ENCODE peak calls at places on chromosomes 1 and 21, in eight cellular contexts. Y is Right ventricle myocardium superior, Q is EL, P is iPS-NIHi11, R is mesothelial cell of epicardium, H is GM03348, E is glutamatergic neuron, F is germinal center. G is an unnamed sample.

GRCh38 chr1:43529206-43529731 is 1.4 kb upstream of the PTPRF start:
- DNase-seq in Q (peak; percentile 89), R (peak; percentile 91), P (peak; percentile 83), H (peak; percentile 90), F (peak; percentile 82), E (peak; percentile 89), Y (peak; percentile 88), G (no peak)

GRCh38 chr1:206000641-206001339 is 2.4 kb downstream of the RAB7B start:
- DNase-seq in E (no peak), H (peak; percentile 36), Q (peak; percentile 31), F (no peak), R (no peak), P (no peak), Y (no peak), G (no peak)

GRCh38 chr1:66764994-66765578 is 12.8 kb downstream of the DYNLT5 start:
- DNase-seq in E (no peak), H (peak; percentile 62), Y (no peak), Q (peak; percentile 56), R (peak; percentile 42), P (peak; percentile 41), F (peak; percentile 30), G (no peak)

GRCh38 chr1:240652554-240652953 is 40.6 kb upstream of the GREM2 start:
- DNase-seq in P (no peak), Q (no peak), H (peak; percentile 63), E (no peak), R (no peak), Y (no peak), F (no peak), G (no peak)

GRCh38 chr1:221583481-221583880 is 158.4 kb downstream of the DUSP10 start:
- DNase-seq in H (no peak), E (no peak), Q (no peak), F (no peak), Y (no peak), R (no peak), P (no peak), G (no peak)

GRCh38 chr1:1553821-1554494 is 13.5 kb upstream of the TMEM240 start:
- DNase-seq in F (no peak), Y (no peak), P (no peak), H (no peak), E (no peak), R (no peak), Q (no peak), G (no peak)

GRCh38 chr21:46552274-46552673 is 52.6 kb downstream of the S100B start:
- DNase-seq in E (no peak), F (no peak), H (no peak), Q (no peak), Y (no peak), P (no peak), R (no peak), G (no peak)

GRCh38 chr1:216183427-216183826 is 239.8 kb downstream of the USH2A start:
- DNase-seq in F (no peak), R (no peak), P (no peak), E (no peak), Q (peak; percentile 70), H (peak; percentile 7), Y (no peak), G (no peak)

GRCh38 chr1:151946366-151946764 is 37.1 kb upstream of the THEM4 start:
- DNase-seq in H (no peak), F (no peak), Y (no peak), P (no peak), E (no peak), R (no peak), Q (no peak), G (no peak)

GRCh38 chr1:40305451-40305850 is 11.6 kb downstream of the COL9A2 start:
- DNase-seq in F (no peak), R (no peak), E (no peak), Q (peak; percentile 29), P (no peak), Y (no peak), H (no peak), G (no peak)

GRCh38 chr1:149886396-149887195 is 12.8 kb upstream of the BOLA1 start:
- DNase-seq in Y (peak; percentile 84), E (peak; percentile 60), H (peak; percentile 94), Q (peak; percentile 99), R (peak; percentile 81), F (peak; percentile 94), P (peak; percentile 81), G (peak; percentile 82)

GRCh38 chr1:29209173-29209572 is 21.6 kb downstream of the MECR start:
- DNase-seq in E (no peak), H (peak; percentile 59), P (no peak), Y (no peak), Q (peak; percentile 60), F (no peak), R (no peak), G (no peak)

GRCh38 chr1:155016231-155016831 is 13.7 kb downstream of the ZBTB7B start:
- DNase-seq in R (no peak), H (no peak), E (no peak), P (no peak), Q (no peak), Y (peak; percentile 44), F (peak; percentile 63), G (no peak)

GRCh38 chr1:90475623-90476022 is 241.5 kb downstream of the BARHL2 start:
- DNase-seq in F (no peak), H (no peak), R (no peak), Y (no peak), P (no peak), Q (no peak), E (no peak), G (no peak)

GRCh38 chr1:58206749-58207148 is 339.8 kb downstream of the OMA1 start:
- DNase-seq in P (no peak), F (no peak), Y (no peak), Q (no peak), E (no peak), H (no peak), R (no peak), G (no peak)

GRCh38 chr1:51768971-51769601 is 109.4 kb downstream of the NRDC start:
- DNase-seq in Y (no peak), Q (peak; percentile 61), P (peak; percentile 68), F (peak; percentile 48), E (no peak), H (peak; percentile 77), R (no peak), G (no peak)

GRCh38 chr1:63199666-63200065 is 122.7 kb upstream of the FOXD3 start:
- DNase-seq in H (no peak), P (no peak), E (peak; percentile 30), R (no peak), Q (no peak), Y (no peak), F (no peak), G (no peak)

GRCh38 chr1:205111354-205111753 is 10.4 kb downstream of the RBBP5 start:
- DNase-seq in Y (no peak), P (no peak), H (no peak), R (no peak), E (no peak), F (peak; percentile 14), Q (no peak), G (no peak)

GRCh38 chr1:186152227-186152944 is 222.7 kb downstream of the TPR start:
- DNase-seq in P (no peak), Q (peak; percentile 93), Y (no peak), R (peak; percentile 71), F (no peak), E (no peak), H (peak; percentile 56), G (no peak)

GRCh38 chr21:14972678-14973077 is 92.1 kb downstream of the NRIP1 start:
- DNase-seq in F (no peak), P (no peak), Q (no peak), Y (no peak), E (no peak), R (no peak), H (no peak), G (no peak)

GRCh38 chr21:44736291-44737004 is 25.1 kb upstream of the TSPEAR start:
- DNase-seq in Q (no peak), H (no peak), F (no peak), P (no peak), E (no peak), Y (no peak), R (no peak), G (no peak)

GRCh38 chr1:54549181-54549924 is 1.3 kb downstream of the ACOT11 start:
- DNase-seq in E (no peak), R (no peak), F (no peak), P (peak; percentile 26), Q (no peak), Y (peak; percentile 64), H (no peak), G (peak; percentile 63)

GRCh38 chr1:93414749-93415148 is 33.2 kb upstream of the FNBP1L start:
- DNase-seq in R (no peak), F (no peak), P (no peak), Q (no peak), Y (no peak), H (no peak), E (no peak), G (no peak)

GRCh38 chr1:7566417-7567375 is 204.4 kb upstream of the VAMP3 start:
- DNase-seq in H (no peak), F (no peak), Q (no peak), E (peak; percentile 5), R (no peak), P (no peak), Y (no peak), G (no peak)

GRCh38 chr1:55927934-55928333 is 651.4 kb downstream of the PLPP3 start:
- DNase-seq in F (no peak), H (no peak), P (no peak), E (no peak), Q (no peak), R (no peak), Y (no peak), G (no peak)

GRCh38 chr1:247211339-247211738 is 39.5 kb upstream of the ZNF124 start:
- DNase-seq in E (no peak), Y (no peak), Q (no peak), F (no peak), H (no peak), P (no peak), R (no peak), G (no peak)

GRCh38 chr1:21839337-21840037 is 27.4 kb downstream of the LDLRAD2 start:
- DNase-seq in H (no peak), F (no peak), P (no peak), E (no peak), Q (no peak), Y (peak; percentile 31), R (no peak), G (no peak)

GRCh38 chr1:237953238-237953637 is 62.5 kb upstream of the ZP4 start:
- DNase-seq in P (peak; percentile 38), R (no peak), H (no peak), F (no peak), E (no peak), Y (no peak), Q (no peak), G (no peak)

GRCh38 chr1:59244891-59245290 is 52.0 kb upstream of the FGGY start:
- DNase-seq in H (no peak), Y (no peak), R (no peak), F (no peak), Q (no peak), E (no peak), P (no peak), G (no peak)

GRCh38 chr1:226772456-226773139 is 33.5 kb upstream of the ITPKB start:
- DNase-seq in Y (no peak), P (no peak), Q (no peak), F (peak; percentile 63), R (no peak), H (no peak), E (no peak), G (no peak)

GRCh38 chr1:231159963-231160761 is 1.7 kb upstream of the TRIM67 start:
- DNase-seq in E (no peak), Y (no peak), Q (no peak), F (no peak), H (no peak), P (no peak), R (no peak), G (no peak)

GRCh38 chr1:43622901-43623780 is 26.8 kb upstream of the KDM4A start:
- DNase-seq in R (no peak), H (no peak), P (no peak), F (no peak), Y (no peak), E (no peak), Q (no peak), G (no peak)

GRCh38 chr1:20484526-20485462 is 1.2 kb downstream of the CAMK2N1 start:
- DNase-seq in F (no peak), R (peak; percentile 51), P (no peak), H (peak; percentile 35), Q (peak; percentile 26), Y (no peak), E (peak; percentile 62), G (no peak)

GRCh38 chr1:107953551-107953950 is 11.4 kb downstream of the VAV3 start:
- DNase-seq in E (no peak), Q (no peak), P (no peak), H (no peak), Y (no peak), R (no peak), F (no peak), G (no peak)